ENCODE peak calls at places on chromosomes 7 and 10, in four cellular contexts. One of them, this sample, is unnamed.

GRCh38 chr10:13709931-13710690 is 123.3 kb downstream of the PRPF18 start:
- DNase-seq in HT1080: no peak
- DNase-seq in PC-3: no peak
- DNase-seq in RWPE1: no peak
- DNase-seq in this sample: no peak

GRCh38 chr7:159049266-159050025 is 95.2 kb downstream of the VIPR2 start:
- DNase-seq in RWPE1: no peak
- DNase-seq in HT1080: no peak
- DNase-seq in PC-3: no peak
- DNase-seq in this sample: no peak

GRCh38 chr10:43264324-43264986 is 2.4 kb downstream of the RASGEF1A start:
- DNase-seq in RWPE1: no peak
- DNase-seq in HT1080: no peak
- DNase-seq in PC-3: no peak
- DNase-seq in this sample: no peak

GRCh38 chr7:118046086-118046485 is 137.9 kb upstream of the LSM8 start:
- DNase-seq in PC-3: no peak
- DNase-seq in HT1080: no peak
- DNase-seq in RWPE1: no peak
- DNase-seq in this sample: no peak

GRCh38 chr10:44921061-44921460 is 9.9 kb downstream of the TMEM72 start:
- DNase-seq in HT1080: no peak
- DNase-seq in RWPE1: no peak
- DNase-seq in PC-3: no peak
- DNase-seq in this sample: no peak

GRCh38 chr7:24948739-24949138 is 31.2 kb downstream of the OSBPL3 start:
- DNase-seq in RWPE1: no peak
- DNase-seq in HT1080: peak; percentile 47
- DNase-seq in PC-3: no peak
- DNase-seq in this sample: peak; percentile 39

GRCh38 chr10:46541017-46541661 is 15.3 kb downstream of the GPRIN2 start:
- DNase-seq in RWPE1: no peak
- DNase-seq in HT1080: no peak
- DNase-seq in PC-3: no peak
- DNase-seq in this sample: no peak

GRCh38 chr7:141915565-141915964 is 634 bp upstream of the OR9A4 start:
- DNase-seq in RWPE1: peak; percentile 27
- DNase-seq in HT1080: peak; percentile 41
- DNase-seq in PC-3: peak; percentile 49
- DNase-seq in this sample: peak; percentile 98

GRCh38 chr10:127534074-127534473 is 15.0 kb upstream of the NPS start:
- DNase-seq in PC-3: no peak
- DNase-seq in RWPE1: no peak
- DNase-seq in HT1080: no peak
- DNase-seq in this sample: no peak

GRCh38 chr7:3887071-3887691 is 586.1 kb downstream of the SDK1 start:
- DNase-seq in HT1080: no peak
- DNase-seq in PC-3: peak; percentile 38
- DNase-seq in RWPE1: peak; percentile 27
- DNase-seq in this sample: peak; percentile 58

GRCh38 chr7:94364816-94365215 is 29.9 kb upstream of the COL1A2 start:
- DNase-seq in HT1080: no peak
- DNase-seq in RWPE1: no peak
- DNase-seq in PC-3: no peak
- DNase-seq in this sample: no peak

GRCh38 chr10:124944982-124945381 is 3.1 kb downstream of the ZRANB1 start:
- DNase-seq in RWPE1: no peak
- DNase-seq in PC-3: no peak
- DNase-seq in HT1080: no peak
- DNase-seq in this sample: no peak

GRCh38 chr10:17787087-17787942 is 21.8 kb upstream of the MRC1 start:
- DNase-seq in PC-3: peak; percentile 81
- DNase-seq in HT1080: peak; percentile 93
- DNase-seq in RWPE1: peak; percentile 82
- DNase-seq in this sample: peak; percentile 95

GRCh38 chr10:61882621-61883375 is 18.7 kb upstream of the ARID5B start:
- DNase-seq in PC-3: peak; percentile 87
- DNase-seq in HT1080: peak; percentile 45
- DNase-seq in RWPE1: peak; percentile 34
- DNase-seq in this sample: peak; percentile 71

GRCh38 chr10:5285186-5285585 is 79.6 kb upstream of the UCN3 start:
- DNase-seq in PC-3: no peak
- DNase-seq in HT1080: no peak
- DNase-seq in RWPE1: no peak
- DNase-seq in this sample: no peak

GRCh38 chr7:112942981-112943380 is 143.6 kb downstream of the GPR85 start:
- DNase-seq in PC-3: no peak
- DNase-seq in HT1080: no peak
- DNase-seq in RWPE1: no peak
- DNase-seq in this sample: peak; percentile 62

GRCh38 chr10:46019541-46020343 is 10.7 kb downstream of the NCOA4 start:
- DNase-seq in RWPE1: no peak
- DNase-seq in HT1080: no peak
- DNase-seq in PC-3: no peak
- DNase-seq in this sample: no peak

GRCh38 chr10:87829986-87830732 is 12.1 kb upstream of the ATAD1 start:
- DNase-seq in PC-3: no peak
- DNase-seq in RWPE1: no peak
- DNase-seq in HT1080: peak; percentile 32
- DNase-seq in this sample: peak; percentile 45

GRCh38 chr10:89793649-89794254 is 92.4 kb downstream of the KIF20B start:
- DNase-seq in PC-3: peak; percentile 79
- DNase-seq in RWPE1: peak; percentile 83
- DNase-seq in HT1080: peak; percentile 70
- DNase-seq in this sample: peak; percentile 79

GRCh38 chr10:81843042-81843441 is 32.0 kb upstream of the NRG3 start:
- DNase-seq in PC-3: no peak
- DNase-seq in RWPE1: no peak
- DNase-seq in HT1080: peak; percentile 6
- DNase-seq in this sample: no peak

GRCh38 chr7:152870106-152870693 is 110.6 kb downstream of the ACTR3B start:
- DNase-seq in RWPE1: no peak
- DNase-seq in HT1080: no peak
- DNase-seq in PC-3: no peak
- DNase-seq in this sample: no peak

GRCh38 chr7:110371709-110372108 is 719.2 kb upstream of the LRRN3 start:
- DNase-seq in RWPE1: no peak
- DNase-seq in HT1080: no peak
- DNase-seq in PC-3: no peak
- DNase-seq in this sample: no peak

GRCh38 chr10:116740971-116741370 is 1.4 kb downstream of the HSPA12A start:
- DNase-seq in PC-3: no peak
- DNase-seq in RWPE1: no peak
- DNase-seq in HT1080: no peak
- DNase-seq in this sample: no peak

GRCh38 chr7:45148653-45148973 is 9.0 kb upstream of the RAMP3 start:
- DNase-seq in PC-3: no peak
- DNase-seq in HT1080: no peak
- DNase-seq in RWPE1: no peak
- DNase-seq in this sample: no peak

GRCh38 chr7:114875171-114875570 is 46.7 kb upstream of the MDFIC start:
- DNase-seq in RWPE1: no peak
- DNase-seq in HT1080: no peak
- DNase-seq in PC-3: no peak
- DNase-seq in this sample: no peak

GRCh38 chr7:82264752-82265305 is 178.7 kb downstream of the CACNA2D1 start:
- DNase-seq in RWPE1: no peak
- DNase-seq in HT1080: no peak
- DNase-seq in PC-3: no peak
- DNase-seq in this sample: no peak

This sample was measured in epithelial cell of esophagus.